ENCODE peak calls at places on chromosomes 6 and 20, in six cellular contexts. Y, N, K, O, D and U are unnamed samples.
A peak's percentile ranks its signal among the peaks of the same experiment; 100 is the strongest.

GRCh38 chr20:20010639-20011500 is 6.3 kb upstream of the NAA20 start:
- DNase-seq in Y (peak; percentile 70), N (no peak), K (no peak), O (no peak), D (no peak), U (no peak)

GRCh38 chr20:48951646-48952045 is 30.1 kb downstream of the ARFGEF2 start:
- DNase-seq in Y (no peak), N (no peak), K (no peak), O (no peak), D (no peak), U (no peak)

GRCh38 chr20:51327251-51327841 is 215.2 kb downstream of the NFATC2 start:
- DNase-seq in Y (peak; percentile 89), N (no peak), K (peak; percentile 72), O (no peak), D (no peak), U (no peak)

GRCh38 chr6:106520711-106521367 is 108.5 kb downstream of the RTN4IP1 start:
- DNase-seq in Y (no peak), N (no peak), K (no peak), O (no peak), D (no peak), U (no peak)

GRCh38 chr6:87473419-87473903 is 687 bp downstream of the SLC35A1 start:
- DNase-seq in Y (peak; percentile 29), N (no peak), K (peak; percentile 46), O (no peak), D (no peak), U (no peak)

GRCh38 chr6:167825759-167826229 is 917 bp upstream of the AFDN start:
- DNase-seq in Y (no peak), N (no peak), K (peak; percentile 53), O (peak; percentile 57), D (peak; percentile 47), U (peak; percentile 78)

GRCh38 chr6:148021715-148022114 is 320.9 kb upstream of the SASH1 start:
- DNase-seq in Y (no peak), N (no peak), K (no peak), O (no peak), D (no peak), U (no peak)

GRCh38 chr6:30690403-30691207 is at the start of gene NRM:
- DNase-seq in Y (peak; percentile 84), N (peak; percentile 86), K (peak; percentile 90), O (peak; percentile 90), D (peak; percentile 89), U (peak; percentile 83)

GRCh38 chr6:109360791-109361190 is 21.5 kb downstream of the CD164 start:
- DNase-seq in Y (no peak), N (no peak), K (no peak), O (no peak), D (no peak), U (no peak)

GRCh38 chr20:41001497-41001896 is 27.1 kb upstream of the TOP1 start:
- DNase-seq in Y (no peak), N (no peak), K (no peak), O (no peak), D (no peak), U (no peak)

GRCh38 chr20:10047427-10047826 is 12.6 kb downstream of the ANKEF1 start:
- DNase-seq in Y (no peak), N (no peak), K (no peak), O (no peak), D (no peak), U (no peak)

GRCh38 chr6:10030942-10031537 is 383.8 kb downstream of the TFAP2A start:
- DNase-seq in Y (no peak), N (no peak), K (peak; percentile 16), O (no peak), D (no peak), U (no peak)

GRCh38 chr6:145091827-145092164 is 643.5 kb downstream of the EPM2A start:
- DNase-seq in Y (no peak), N (no peak), K (no peak), O (no peak), D (no peak), U (no peak)

DNA sequence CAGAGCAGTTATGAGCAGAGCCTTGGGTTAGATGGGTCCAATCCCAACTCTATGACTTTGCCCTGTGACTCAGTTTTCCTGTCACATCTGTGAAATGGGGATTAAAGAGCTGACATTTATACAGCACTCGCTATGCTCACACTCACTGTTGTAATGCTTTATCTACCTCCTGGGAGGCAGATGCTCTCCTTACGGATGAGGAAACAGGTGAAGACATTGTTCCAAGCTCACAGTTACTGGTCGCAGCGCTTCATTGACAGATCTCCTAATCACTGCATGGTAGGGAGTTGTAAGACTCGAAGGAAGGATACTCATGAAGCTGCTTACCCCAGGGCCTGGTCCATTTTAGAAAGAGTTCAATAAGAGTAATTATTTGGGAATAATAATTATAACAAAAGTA is 2.9 kb upstream of the MYLK2 start:
- DNase-seq in Y (no peak), N (no peak), K (no peak), O (no peak), D (no peak), U (no peak)
- TF ChIP-seq CTCF in Y (no peak), N (no peak), K (no peak), O (no peak), D (no peak), U (no peak)

GRCh38 chr6:125156496-125156895 is 2.9 kb downstream of the TPD52L1 start:
- DNase-seq in Y (no peak), N (no peak), K (no peak), O (no peak), D (no peak), U (no peak)

GRCh38 chr6:125153541-125154183 is at the start of gene TPD52L1:
- DNase-seq in Y (peak; percentile 67), N (peak; percentile 60), K (peak; percentile 74), O (peak; percentile 79), D (peak; percentile 81), U (peak; percentile 87)

GRCh38 chr6:125151715-125152114 is 1.9 kb upstream of the TPD52L1 start:
- DNase-seq in Y (no peak), N (no peak), K (no peak), O (no peak), D (no peak), U (no peak)

GRCh38 chr6:125155344-125155743 is 1.8 kb downstream of the TPD52L1 start:
- DNase-seq in Y (no peak), N (no peak), K (no peak), O (no peak), D (no peak), U (no peak)

DNA sequence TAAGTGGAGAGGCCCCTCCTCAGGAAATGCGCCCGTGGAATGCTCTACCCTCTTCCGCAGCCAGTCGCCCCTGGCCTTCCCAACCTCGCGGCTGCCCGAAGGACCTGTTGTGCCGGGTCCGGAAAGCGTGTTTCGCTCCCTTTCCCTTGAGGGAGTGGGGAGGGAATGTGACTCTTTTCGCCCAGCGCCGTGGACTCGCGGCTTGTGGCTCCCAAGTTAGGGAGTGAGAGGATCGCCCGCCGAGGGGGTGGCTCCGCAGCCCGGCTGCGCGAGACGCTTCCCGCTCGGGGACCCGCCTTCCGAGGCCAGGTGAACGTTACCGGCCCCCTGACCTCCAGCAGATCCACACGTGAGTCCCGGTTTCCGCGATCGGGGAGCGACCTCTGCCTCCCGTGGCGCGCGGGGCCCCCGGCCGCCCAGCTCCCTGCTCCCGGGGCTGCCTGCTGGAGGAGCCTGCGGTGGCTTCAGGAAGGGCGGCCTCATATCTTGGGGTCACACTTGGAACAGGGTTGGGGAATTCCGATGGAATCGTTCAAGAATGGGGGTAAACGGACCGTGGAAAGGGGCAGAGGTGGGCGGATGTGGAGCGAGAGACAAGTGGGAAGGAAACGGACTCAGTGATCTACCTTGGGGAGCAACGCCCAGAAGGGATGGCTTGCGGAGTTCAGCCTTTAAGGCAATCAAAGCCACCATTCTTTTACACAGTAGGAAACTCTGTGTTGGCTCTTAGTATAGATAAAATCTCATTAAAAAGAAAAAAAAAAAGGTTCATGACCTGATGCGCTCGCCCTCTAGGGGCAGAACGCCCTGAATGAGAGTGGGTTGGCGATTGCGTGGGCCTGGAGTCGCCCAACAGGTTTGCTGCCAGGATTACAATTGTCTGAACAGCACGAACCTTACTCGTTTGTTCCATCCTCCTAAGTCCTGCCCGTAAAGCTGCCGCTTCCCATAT is 887 bp downstream of the TPD52L1 start:
- DNase-seq in Y (no peak), N (peak; percentile 7), K (peak; percentile 69), O (peak; percentile 62), D (no peak), U (peak; percentile 23)
- TF ChIP-seq CTCF in Y (peak; percentile 22), N (peak; percentile 13), K (peak; percentile 42), O (peak; percentile 49), D (peak; percentile 19), U (peak; percentile 45)

DNA sequence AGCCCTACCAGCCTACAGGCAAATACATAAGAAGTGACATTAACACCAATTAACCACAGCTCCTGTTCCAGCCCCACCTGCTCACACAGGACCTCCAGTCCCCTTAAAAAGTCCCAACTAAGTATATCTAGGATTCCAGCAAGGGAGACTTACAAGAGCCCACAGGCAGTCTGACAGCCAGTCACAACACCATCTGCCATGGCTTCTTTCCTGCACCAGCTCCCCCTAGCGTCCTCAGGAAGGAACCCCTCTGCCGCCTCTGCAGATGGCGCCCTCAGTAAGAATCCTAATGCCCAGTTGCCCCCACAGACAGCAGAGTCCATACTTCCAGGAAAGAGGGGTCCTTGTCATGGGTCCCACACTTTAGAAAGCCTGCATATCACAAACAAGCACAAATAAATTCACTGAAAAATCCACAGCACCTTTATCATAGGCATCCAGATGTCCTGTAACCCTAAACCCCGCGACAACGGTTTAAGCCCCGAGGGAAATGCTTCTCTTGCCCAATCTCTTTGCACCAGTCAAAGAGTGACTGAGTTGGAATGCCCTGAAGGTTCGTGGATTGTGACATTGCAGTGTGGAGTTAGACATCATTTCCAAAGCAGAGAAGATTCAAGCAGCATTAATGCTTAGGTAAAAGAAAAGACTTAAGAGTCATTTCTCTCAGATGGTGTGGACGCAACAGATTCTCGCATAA is 121.9 kb downstream of the HIVEP2 start:
- DNase-seq in Y (no peak), N (no peak), K (peak; percentile 61), O (no peak), D (no peak), U (no peak)
- TF ChIP-seq CTCF in Y (peak; percentile 42), N (no peak), K (peak; percentile 27), O (peak; percentile 23), D (peak; percentile 23), U (peak; percentile 38)

GRCh38 chr6:84569882-84570281 is 194.5 kb downstream of the TBX18 start:
- DNase-seq in Y (no peak), N (no peak), K (no peak), O (no peak), D (no peak), U (no peak)

GRCh38 chr6:84568971-84569370 is 195.4 kb downstream of the TBX18 start:
- DNase-seq in Y (peak; percentile 67), N (no peak), K (peak; percentile 14), O (no peak), D (no peak), U (no peak)
- TF ChIP-seq CTCF in Y (peak; percentile 41), N (no peak), K (no peak), O (no peak), D (peak; percentile 18), U (no peak)

GRCh38 chr20:61802721-61803311 is 262.9 kb downstream of the TAF4 start:
- DNase-seq in Y (no peak), N (no peak), K (peak; percentile 11), O (no peak), D (peak; percentile 12), U (no peak)
- TF ChIP-seq CTCF in Y (no peak), N (no peak), K (no peak), O (no peak), D (no peak), U (no peak)

GRCh38 chr20:37096415-37097039 is 730 bp upstream of the RBL1 start:
- DNase-seq in Y (no peak), N (no peak), K (no peak), O (no peak), D (no peak), U (no peak)
- TF ChIP-seq CTCF in Y (no peak), N (peak; percentile 2), K (no peak), O (no peak), D (no peak), U (no peak)